ENCODE peak calls at places on chromosomes 7 and 10, in eight cellular contexts. C is HEK293T; I is T-helper 2 cell; N is stimulated activated naive CD4-positive, alpha-beta T cell; W is hepatocyte; V is stimulated activated CD8-positive, alpha-beta memory T cell treated with anti-CD3 and anti-CD28 coated beads, Interleukin-12 subunit alpha, Interleukin-12 subunit beta, amount 100 ng/mL, for 1 hour; O is stimulated activated CD4-positive, alpha-beta T cell treated with anti-CD3 and anti-CD28 coated beads, Interleukin-2, amount 100 ng/mL, for 24 hours; Q is substantia nigra. G is an unnamed sample.

GRCh38 chr10:101901340-101901739 is 57.7 kb upstream of the KCNIP2 start:
- DNase-seq in Q (no peak), O (no peak), C (no peak), W (no peak), I (no peak), N (no peak), V (no peak), G (no peak)

GRCh38 chr10:114281006-114281405 is 42.0 kb downstream of the VWA2 start:
- DNase-seq in N (no peak), V (no peak), Q (no peak), I (no peak), C (no peak), O (no peak), W (no peak), G (no peak)

GRCh38 chr7:36937754-36938551 is 213.7 kb upstream of the AOAH start:
- DNase-seq in Q (no peak), C (no peak), W (no peak), N (no peak), O (no peak), V (no peak), I (no peak), G (no peak)

GRCh38 chr10:89307213-89307612 is 5.4 kb downstream of the IFIT2 start:
- DNase-seq in C (no peak), Q (no peak), O (no peak), N (no peak), I (no peak), W (no peak), V (no peak), G (no peak)

GRCh38 chr10:84548869-84549268 is 220.5 kb downstream of the CCSER2 start:
- DNase-seq in I (no peak), V (no peak), C (peak), W (no peak), O (no peak), Q (no peak), N (no peak), G (no peak)

GRCh38 chr7:120402368-120402767 is 129.4 kb downstream of the KCND2 start:
- DNase-seq in C (no peak), Q (no peak), V (no peak), O (no peak), W (no peak), N (no peak), I (no peak), G (no peak)

GRCh38 chr10:82643601-82644000 is 768.6 kb downstream of the NRG3 start:
- DNase-seq in W (peak), N (no peak), I (no peak), Q (no peak), V (no peak), C (no peak), O (no peak), G (no peak)

GRCh38 chr10:110163192-110163773 is 44.1 kb upstream of the MXI1 start:
- DNase-seq in V (no peak), W (no peak), I (no peak), N (no peak), Q (no peak), C (no peak), O (no peak), G (no peak)

GRCh38 chr7:39507866-39508551 is 58.2 kb upstream of the YAE1 start:
- DNase-seq in N (no peak), V (no peak), I (no peak), C (no peak), Q (no peak), W (no peak), O (no peak), G (no peak)